ENCODE peak calls at places on chromosome 1, in ten cellular contexts. X is hepatocyte; J is psoas muscle; T is left ventricle myocardium inferior; K is heart left ventricle; C is CD4-positive, alpha-beta T cell; D is IMR-90; Q is neural progenitor cell; F is H1; E is dorsolateral prefrontal cortex. B is an unnamed sample.

GRCh38 chr1:202349263-202349928 is 897 bp downstream of the PPP1R12B start:
- DNase-seq in X (peak), J (no peak), T (no peak), K (no peak), C (peak), D (peak), Q (no peak), F (no peak), E (no peak), B (no peak)

GRCh38 chr1:235648407-235648907 is 1.1 kb downstream of the GNG4 start:
- DNase-seq in X (peak), J (peak), T (no peak), K (no peak), C (no peak), D (no peak), Q (peak), F (no peak), E (no peak), B (peak)

GRCh38 chr1:153678519-153679336 is at the start of gene NPR1:
- DNase-seq in X (peak), J (peak), T (peak), K (peak), C (no peak), D (no peak), Q (peak), F (no peak), E (no peak), B (peak)

GRCh38 chr1:55813619-55814018 is 598.5 kb upstream of the USP24 start:
- DNase-seq in X (peak), J (peak), T (peak), K (peak), C (no peak), D (peak), Q (no peak), F (no peak), E (no peak), B (peak)

GRCh38 chr1:35555601-35556477 is 1.4 kb downstream of the KIAA0319L start:
- DNase-seq in X (peak), J (no peak), T (no peak), K (no peak), C (no peak), D (peak), Q (no peak), F (no peak), E (no peak), B (no peak)

GRCh38 chr1:79197421-79197820 is 190.9 kb upstream of the ADGRL4 start:
- DNase-seq in X (no peak), J (no peak), T (no peak), K (no peak), C (no peak), D (peak), Q (peak), F (no peak), E (no peak), B (no peak)

GRCh38 chr1:203346060-203346754 is 4.7 kb downstream of the FMOD start:
- DNase-seq in X (no peak), J (no peak), T (no peak), K (no peak), C (no peak), D (no peak), Q (no peak), F (no peak), E (no peak), B (no peak)

GRCh38 chr1:31753623-31754349 is 10.4 kb downstream of the ADGRB2 start:
- DNase-seq in X (peak), J (peak), T (peak), K (peak), C (no peak), D (peak), Q (no peak), F (no peak), E (peak), B (peak)

GRCh38 chr1:201501812-201502510 is 5.0 kb downstream of the CSRP1 start:
- DNase-seq in X (peak), J (no peak), T (no peak), K (no peak), C (no peak), D (no peak), Q (no peak), F (no peak), E (no peak), B (peak)

GRCh38 chr1:9558946-9559545 is 19.8 kb downstream of the SLC25A33 start:
- DNase-seq in X (no peak), J (no peak), T (no peak), K (no peak), C (no peak), D (no peak), Q (no peak), F (no peak), E (no peak), B (no peak)

GRCh38 chr1:153485880-153486279 is 25.4 kb upstream of the S100A7 start:
- DNase-seq in X (no peak), J (no peak), T (no peak), K (no peak), C (no peak), D (no peak), Q (no peak), F (no peak), E (no peak), B (no peak)

GRCh38 chr1:46315669-46316403 is 12.3 kb downstream of the UQCRH start:
- DNase-seq in X (no peak), J (no peak), T (no peak), K (no peak), C (no peak), D (peak), Q (no peak), F (no peak), E (no peak), B (no peak)

GRCh38 chr1:186102107-186102506 is 272.9 kb downstream of the TPR start:
- DNase-seq in X (no peak), J (no peak), T (no peak), K (no peak), C (no peak), D (no peak), Q (no peak), F (no peak), E (no peak), B (no peak)

GRCh38 chr1:27887215-27888035 is 15.1 kb downstream of the THEMIS2 start:
- DNase-seq in X (no peak), J (no peak), T (no peak), K (no peak), C (no peak), D (no peak), Q (no peak), F (no peak), E (no peak), B (no peak)

GRCh38 chr1:117595993-117596720 is 9.7 kb upstream of the TENT5C start:
- DNase-seq in X (no peak), J (no peak), T (no peak), K (no peak), C (no peak), D (no peak), Q (no peak), F (no peak), E (no peak), B (no peak)

GRCh38 chr1:246930830-246931548 is 759 bp downstream of the AHCTF1 start:
- DNase-seq in X (peak), J (peak), T (peak), K (peak), C (peak), D (peak), Q (no peak), F (no peak), E (no peak), B (peak)

GRCh38 chr1:221604948-221605347 is 136.9 kb downstream of the DUSP10 start:
- DNase-seq in X (no peak), J (no peak), T (no peak), K (no peak), C (no peak), D (peak), Q (no peak), F (no peak), E (no peak), B (no peak)

GRCh38 chr1:920506-920905 is 3.2 kb upstream of the SAMD11 start:
- DNase-seq in X (no peak), J (no peak), T (no peak), K (no peak), C (no peak), D (no peak), Q (no peak), F (no peak), E (no peak), B (no peak)

GRCh38 chr1:234776875-234777849 is 167.2 kb upstream of the IRF2BP2 start:
- DNase-seq in X (peak), J (no peak), T (no peak), K (no peak), C (no peak), D (no peak), Q (peak), F (no peak), E (no peak), B (no peak)

GRCh38 chr1:40508375-40509341 is at the start of gene EXO5:
- DNase-seq in X (peak), J (peak), T (peak), K (peak), C (peak), D (peak), Q (peak), F (no peak), E (peak), B (peak)

GRCh38 chr1:202272446-202272845 is 69.3 kb downstream of the UBE2T start:
- DNase-seq in X (no peak), J (no peak), T (no peak), K (no peak), C (no peak), D (no peak), Q (no peak), F (no peak), E (no peak), B (no peak)

GRCh38 chr1:169794530-169795416 is at the start of gene METTL18:
- DNase-seq in X (peak), J (peak), T (peak), K (peak), C (peak), D (peak), Q (peak), F (peak), E (peak), B (peak)

GRCh38 chr1:204544321-204544720 is 28.1 kb downstream of the MDM4 start:
- DNase-seq in X (no peak), J (no peak), T (no peak), K (no peak), C (no peak), D (peak), Q (no peak), F (no peak), E (no peak), B (no peak)

GRCh38 chr1:92961896-92962752 is 862 bp upstream of the DIPK1A start:
- DNase-seq in X (peak), J (no peak), T (peak), K (peak), C (peak), D (peak), Q (peak), F (no peak), E (no peak), B (peak)

GRCh38 chr1:213761845-213762407 is 225.8 kb upstream of the PROX1 start:
- DNase-seq in X (no peak), J (no peak), T (no peak), K (no peak), C (peak), D (no peak), Q (no peak), F (peak), E (no peak), B (no peak)

GRCh38 chr1:99507906-99508732 is 137.8 kb upstream of the PALMD start:
- DNase-seq in X (no peak), J (no peak), T (no peak), K (no peak), C (no peak), D (no peak), Q (no peak), F (no peak), E (no peak), B (no peak)

GRCh38 chr1:2105781-2106524 is 55.7 kb downstream of the PRKCZ start:
- DNase-seq in X (no peak), J (peak), T (no peak), K (no peak), C (no peak), D (no peak), Q (no peak), F (no peak), E (no peak), B (peak)

GRCh38 chr1:21641537-21641936 is 27.6 kb downstream of the RAP1GAP start:
- DNase-seq in X (no peak), J (no peak), T (no peak), K (no peak), C (no peak), D (no peak), Q (no peak), F (no peak), E (no peak), B (no peak)

GRCh38 chr1:36924282-36924791 is 110.0 kb downstream of the GRIK3 start:
- DNase-seq in X (peak), J (peak), T (peak), K (peak), C (peak), D (peak), Q (peak), F (peak), E (no peak), B (peak)

GRCh38 chr1:171645553-171646336 is 6.7 kb downstream of the MYOC start:
- DNase-seq in X (peak), J (peak), T (peak), K (peak), C (no peak), D (no peak), Q (no peak), F (no peak), E (no peak), B (no peak)

GRCh38 chr1:98704474-98704873 is 43.0 kb downstream of the SNX7 start:
- DNase-seq in X (peak), J (no peak), T (no peak), K (no peak), C (no peak), D (peak), Q (peak), F (no peak), E (peak), B (no peak)

GRCh38 chr1:26468911-26469310 is 3.3 kb upstream of the HMGN2 start:
- DNase-seq in X (no peak), J (peak), T (no peak), K (no peak), C (no peak), D (no peak), Q (peak), F (no peak), E (no peak), B (no peak)

GRCh38 chr1:53585116-53585515 is 125.9 kb downstream of the DMRTB1 start:
- DNase-seq in X (peak), J (no peak), T (no peak), K (no peak), C (no peak), D (peak), Q (no peak), F (no peak), E (no peak), B (no peak)

GRCh38 chr1:15761729-15762128 is 3.1 kb downstream of the FBLIM1 start:
- DNase-seq in X (no peak), J (no peak), T (no peak), K (no peak), C (no peak), D (no peak), Q (no peak), F (no peak), E (no peak), B (no peak)

GRCh38 chr1:153180556-153180955 is 22.7 kb upstream of the LELP1 start:
- DNase-seq in X (no peak), J (no peak), T (no peak), K (no peak), C (no peak), D (no peak), Q (no peak), F (no peak), E (no peak), B (no peak)

GRCh38 chr1:234535763-234536515 is 57.0 kb upstream of the TARBP1 start:
- DNase-seq in X (peak), J (peak), T (peak), K (peak), C (no peak), D (peak), Q (peak), F (no peak), E (no peak), B (peak)

GRCh38 chr1:222028694-222029093 is 286.8 kb upstream of the DUSP10 start:
- DNase-seq in X (no peak), J (no peak), T (no peak), K (no peak), C (no peak), D (no peak), Q (no peak), F (no peak), E (no peak), B (no peak)

GRCh38 chr1:240170806-240171205 is 79.1 kb downstream of the FMN2 start:
- DNase-seq in X (no peak), J (no peak), T (no peak), K (no peak), C (no peak), D (no peak), Q (no peak), F (no peak), E (no peak), B (no peak)

GRCh38 chr1:240170245-240170644 is 78.6 kb downstream of the FMN2 start:
- DNase-seq in X (no peak), J (no peak), T (no peak), K (no peak), C (no peak), D (no peak), Q (no peak), F (no peak), E (no peak), B (no peak)

GRCh38 chr1:240171907-240172306 is 80.2 kb downstream of the FMN2 start:
- DNase-seq in X (no peak), J (no peak), T (no peak), K (no peak), C (no peak), D (no peak), Q (no peak), F (no peak), E (no peak), B (no peak)

GRCh38 chr1:240164742-240165141 is 73.1 kb downstream of the FMN2 start:
- DNase-seq in X (no peak), J (no peak), T (no peak), K (no peak), C (no peak), D (no peak), Q (no peak), F (no peak), E (no peak), B (no peak)

DNA sequence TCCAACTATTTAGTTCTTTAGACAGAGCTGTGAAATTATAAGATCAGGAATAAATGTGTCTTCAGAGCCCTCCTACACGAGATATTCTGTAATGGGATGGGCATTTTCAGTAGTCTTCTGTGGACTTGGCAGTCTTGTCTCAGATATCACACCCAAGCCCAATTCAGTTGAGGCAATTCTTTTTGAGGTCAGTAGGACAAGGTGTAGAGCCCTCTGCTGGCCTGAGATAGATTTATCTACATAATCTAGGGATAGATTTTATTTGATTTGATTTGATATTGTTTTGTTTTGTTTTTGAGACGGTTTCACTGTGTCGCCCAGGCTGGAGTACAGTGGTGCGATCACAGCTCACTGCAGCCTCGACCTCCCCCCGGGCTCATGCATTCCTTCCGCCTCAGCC is 77.5 kb downstream of the FMN2 start:
- DNase-seq in X (no peak), J (no peak), T (no peak), K (no peak), C (no peak), D (peak), Q (peak), F (no peak), E (no peak), B (no peak)
- TF ChIP-seq CTCF in X (peak), J (no peak), T (no peak), K (no peak), C (no peak), D (peak), Q (peak), F (peak), E (no peak), B (no peak)

DNA sequence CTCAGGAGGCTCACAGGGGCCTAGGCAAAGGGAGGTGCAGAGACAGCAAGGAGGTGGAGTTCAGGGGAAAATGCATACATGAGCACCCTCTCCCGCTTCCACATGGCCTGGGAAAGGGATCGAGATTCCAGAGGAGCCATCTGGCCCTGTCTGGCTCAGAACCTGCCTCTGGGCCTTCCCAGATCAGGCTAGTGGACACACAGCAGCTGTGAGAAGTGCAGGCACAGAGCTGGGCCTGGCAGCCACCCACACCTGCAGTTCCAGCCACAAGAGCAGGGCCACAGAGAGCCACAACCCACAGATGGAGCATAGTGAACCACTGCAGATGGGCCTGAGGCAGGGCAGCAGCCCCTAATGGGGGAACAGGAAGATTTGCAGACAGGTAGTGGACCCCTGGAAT is 58.2 kb downstream of the MATN1 start:
- DNase-seq in X (no peak), J (no peak), T (no peak), K (no peak), C (no peak), D (no peak), Q (no peak), F (no peak), E (no peak), B (no peak)
- H3K27ac ChIP-seq in X (no peak), J (no peak), T (no peak), K (no peak), C (no peak), D (no peak), Q (no peak), F (no peak), E (no peak), B (no peak)

DNA sequence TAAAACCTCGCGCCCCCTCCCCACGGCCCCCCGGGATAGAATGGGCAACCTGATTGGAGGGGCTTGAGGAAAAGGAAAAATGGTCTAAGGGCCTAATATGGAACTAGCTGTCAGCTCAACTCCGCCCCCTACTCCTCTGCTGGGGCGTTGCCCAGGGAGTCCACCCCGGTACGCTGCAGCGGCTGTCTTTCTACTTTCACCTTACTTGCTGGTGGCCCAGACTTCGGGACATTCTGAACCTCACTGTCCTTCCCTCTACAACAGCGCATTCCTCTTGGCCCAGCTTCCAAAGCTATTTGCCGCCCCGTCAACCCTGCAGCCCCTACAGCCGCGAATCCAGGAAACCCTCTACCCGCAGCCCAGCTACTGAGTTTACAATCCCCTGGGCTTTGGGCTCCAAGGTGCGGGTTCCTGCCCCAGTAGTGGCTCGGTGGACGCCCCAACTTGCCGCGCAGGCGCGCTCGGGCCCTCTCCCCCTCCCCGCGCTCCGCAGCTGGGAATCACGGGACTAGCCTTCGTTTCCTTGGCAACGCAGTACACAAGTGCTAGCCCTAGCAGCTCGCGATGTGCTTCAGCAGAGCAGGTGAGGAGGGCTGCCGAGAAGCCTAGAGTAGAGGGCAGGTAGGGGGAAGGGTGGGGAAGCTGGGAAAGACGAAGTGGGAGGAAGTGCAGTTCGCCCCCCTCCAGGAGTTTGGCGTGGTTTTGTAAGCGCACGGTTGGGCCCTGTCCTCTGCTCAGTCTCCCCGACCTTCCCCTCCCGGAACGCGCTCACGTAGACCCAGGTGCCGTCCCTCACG is 55.6 kb downstream of the CHIA start:
- DNase-seq in X (peak), J (peak), T (peak), K (peak), C (peak), D (peak), Q (peak), F (peak), E (peak), B (peak)
- TF ChIP-seq CTCF in X (no peak), J (no peak), T (no peak), K (peak), C (peak), D (no peak), Q (peak), F (no peak), E (no peak), B (no peak)

GRCh38 chr1:164785841-164786534 is 227.0 kb downstream of the PBX1 start:
- DNase-seq in X (no peak), J (no peak), T (no peak), K (no peak), C (no peak), D (peak), Q (no peak), F (no peak), E (no peak), B (peak)
- H3K27ac ChIP-seq in X (peak), J (peak), T (peak), K (peak), C (no peak), D (no peak), Q (no peak), F (no peak), E (peak), B (peak)